ENCODE peak calls at places on chromosomes 12 and 14, in ten cellular contexts. P is ovary, R is suprapubic skin, Q is A549, S is K562, N is GM12878, F is stomach, X is esophagus muscularis mucosa, L is transverse colon, Y is HepG2. C is an unnamed sample.
A peak's percentile ranks its signal among the peaks of the same experiment; 100 is the strongest.

GRCh38 chr14:52069617-52070431 is 965 bp upstream of the NID2 start:
- DNase-seq in Q (no peak), N (no peak), F (no peak), R (no peak), L (peak; percentile 26), X (peak; percentile 92), S (no peak), Y (no peak), P (peak; percentile 59), C (peak; percentile 82)

GRCh38 chr12:53004178-53004577 is 2.1 kb upstream of the EIF4B start:
- DNase-seq in P (no peak), F (no peak), R (no peak), L (no peak), Q (no peak), S (no peak), N (no peak), Y (no peak), X (no peak), C (no peak)

GRCh38 chr12:97167598-97167997 is 260.5 kb downstream of the NEDD1 start:
- DNase-seq in P (no peak), R (no peak), N (no peak), X (no peak), Y (no peak), F (no peak), L (no peak), Q (no peak), S (no peak), C (no peak)

GRCh38 chr14:63046339-63047268 is 1.3 kb upstream of the KCNH5 start:
- DNase-seq in R (no peak), L (no peak), X (no peak), F (no peak), Q (no peak), P (no peak), S (no peak), Y (peak; percentile 17), N (no peak), C (no peak)

GRCh38 chr12:11228268-11228879 is 41.1 kb downstream of the PRB3 start:
- DNase-seq in L (peak; percentile 37), Q (peak; percentile 20), S (peak; percentile 22), P (no peak), Y (peak; percentile 56), N (peak; percentile 16), R (no peak), X (no peak), F (peak; percentile 35), C (no peak)

GRCh38 chr14:103189481-103190470 is 66.5 kb downstream of the TNFAIP2 start:
- DNase-seq in R (no peak), Y (no peak), L (no peak), X (no peak), N (no peak), F (no peak), P (no peak), Q (no peak), S (no peak), C (peak; percentile 63)

GRCh38 chr14:68789002-68789797 is 3.7 kb downstream of the ZFP36L1 start:
- DNase-seq in X (no peak), N (no peak), F (peak; percentile 88), S (peak; percentile 65), P (peak; percentile 88), R (peak; percentile 95), L (peak; percentile 91), Y (peak; percentile 75), Q (peak; percentile 45), C (peak; percentile 95)

GRCh38 chr12:16545836-16546235 is 60.1 kb downstream of the LMO3 start:
- DNase-seq in F (no peak), N (no peak), X (no peak), Y (no peak), P (no peak), R (no peak), L (no peak), S (no peak), Q (no peak), C (no peak)

GRCh38 chr14:23008836-23009235 is 1.1 kb downstream of the C14orf93 start:
- DNase-seq in Q (no peak), Y (no peak), N (no peak), P (no peak), L (no peak), S (no peak), F (no peak), R (no peak), X (no peak), C (no peak)

GRCh38 chr14:23009483-23009938 is 432 bp downstream of the C14orf93 start:
- DNase-seq in Q (no peak), L (no peak), R (no peak), F (no peak), N (no peak), Y (no peak), S (no peak), X (no peak), P (no peak), C (no peak)

GRCh38 chr14:23005451-23005850 is 4.5 kb downstream of the C14orf93 start:
- DNase-seq in P (no peak), F (no peak), S (no peak), Q (no peak), L (no peak), R (no peak), Y (no peak), N (no peak), X (no peak), C (no peak)

GRCh38 chr14:23005861-23006534 is 3.9 kb downstream of the C14orf93 start:
- DNase-seq in N (no peak), P (no peak), F (no peak), Q (no peak), Y (no peak), X (no peak), L (no peak), R (no peak), S (no peak), C (no peak)

DNA sequence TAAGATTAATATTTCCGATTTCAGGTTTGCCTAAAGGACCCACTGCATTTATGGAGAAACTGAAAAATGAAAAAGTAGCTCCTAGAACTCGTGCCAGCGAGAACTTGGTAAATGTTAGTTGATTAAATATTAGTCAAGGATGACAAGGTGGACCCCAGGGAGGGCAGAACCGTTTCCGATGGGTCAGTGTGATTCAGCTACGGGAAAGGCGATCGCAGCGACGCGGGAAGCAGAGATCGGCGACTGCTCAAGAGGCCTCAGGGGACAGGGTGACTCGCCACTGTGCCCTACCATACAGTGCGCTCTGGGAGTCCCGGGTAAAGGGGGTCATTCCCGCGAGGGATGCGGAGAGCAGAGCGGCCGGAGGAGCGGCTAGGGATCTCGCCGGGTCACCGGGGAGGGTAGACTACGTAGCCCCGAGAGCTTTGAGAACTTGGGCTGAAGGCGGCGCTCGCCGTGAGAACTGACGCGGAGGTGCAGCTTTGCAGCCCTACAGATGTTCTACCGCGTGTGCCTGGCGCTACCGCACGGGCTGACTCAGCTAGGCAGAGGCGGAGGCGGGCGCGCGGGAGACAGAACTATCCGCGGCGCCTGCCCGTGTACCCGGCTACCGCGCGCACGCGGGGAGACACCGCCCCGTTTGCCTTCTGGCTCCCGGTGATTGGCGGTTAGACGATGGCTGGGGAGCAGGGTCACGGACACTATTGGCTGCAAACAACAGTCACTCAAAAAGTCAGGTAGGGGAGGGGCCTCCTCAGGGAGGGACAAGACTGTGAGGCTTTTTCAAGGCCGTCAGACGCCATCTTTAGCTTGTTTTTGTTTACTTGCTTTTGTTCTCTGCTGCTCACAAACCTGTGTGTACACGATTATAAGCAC is 3.2 kb downstream of the C14orf93 start:
- DNase-seq in F (peak; percentile 98), P (peak; percentile 96), N (peak; percentile 96), S (peak; percentile 99), Y (peak; percentile 100), R (peak; percentile 97), X (peak; percentile 98), L (peak; percentile 97), Q (peak; percentile 97), C (peak; percentile 98)
- TF ChIP-seq CTCF in F (no peak), P (no peak), N (peak; percentile 30), S (peak; percentile 38), Y (peak; percentile 76), R (peak; percentile 9), X (no peak), L (peak; percentile 1), Q (peak; percentile 35), C (no peak)

DNA sequence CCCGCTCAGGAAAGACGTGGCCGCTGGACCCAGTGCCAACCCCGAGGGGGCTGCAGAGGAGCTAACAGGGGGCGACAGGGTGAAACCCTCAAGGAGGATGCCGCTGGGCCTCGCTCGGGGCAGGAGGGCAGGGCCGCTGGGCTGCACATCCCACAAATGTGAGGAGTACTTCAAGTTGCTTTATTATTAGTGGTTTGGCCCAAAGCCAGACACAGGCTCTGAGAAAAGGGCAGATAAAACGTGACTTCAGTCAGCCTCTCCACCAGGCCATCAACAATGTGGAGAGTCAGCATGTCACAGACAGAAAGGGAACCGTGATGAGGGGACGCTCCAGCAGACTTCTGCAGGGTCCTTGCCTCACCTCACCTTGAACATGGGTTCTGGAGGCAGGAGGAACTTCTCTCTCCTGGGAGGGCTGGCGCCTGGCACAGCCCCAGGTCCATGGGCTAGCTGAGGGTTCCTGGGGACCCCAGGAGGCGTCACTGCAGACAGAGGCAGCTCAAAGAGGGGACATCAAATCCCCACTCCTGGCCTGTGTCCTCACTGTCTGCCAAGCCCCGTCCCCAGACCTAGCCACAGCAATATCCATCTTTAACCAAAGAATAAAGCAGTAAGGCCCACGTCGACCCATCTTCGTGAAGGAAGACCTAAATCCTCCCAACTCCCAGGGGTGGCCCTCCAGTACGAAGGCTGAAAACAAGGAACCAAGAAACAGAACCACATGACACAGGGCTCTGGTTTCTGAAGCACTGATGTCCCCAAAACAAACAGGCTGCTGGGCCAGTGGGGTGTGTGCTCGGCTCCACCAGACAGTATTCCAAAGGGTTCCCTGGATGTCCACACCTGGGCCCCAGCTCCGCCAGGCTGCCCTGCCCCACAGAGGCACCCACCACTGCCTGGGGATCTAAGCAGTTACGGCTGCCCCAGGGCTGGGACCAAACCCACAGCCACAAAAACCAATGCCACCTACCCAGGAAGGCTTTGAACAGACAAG is 35.1 kb downstream of the CCDC85C start:
- DNase-seq in F (peak; percentile 40), S (peak; percentile 19), R (no peak), Q (no peak), Y (no peak), P (peak; percentile 49), X (no peak), N (no peak), L (no peak), C (peak; percentile 84)
- TF ChIP-seq EP300 in F (no peak), S (no peak), R (no peak), Q (no peak), Y (no peak), P (no peak), X (no peak), N (no peak), L (no peak), C (no peak)

DNA sequence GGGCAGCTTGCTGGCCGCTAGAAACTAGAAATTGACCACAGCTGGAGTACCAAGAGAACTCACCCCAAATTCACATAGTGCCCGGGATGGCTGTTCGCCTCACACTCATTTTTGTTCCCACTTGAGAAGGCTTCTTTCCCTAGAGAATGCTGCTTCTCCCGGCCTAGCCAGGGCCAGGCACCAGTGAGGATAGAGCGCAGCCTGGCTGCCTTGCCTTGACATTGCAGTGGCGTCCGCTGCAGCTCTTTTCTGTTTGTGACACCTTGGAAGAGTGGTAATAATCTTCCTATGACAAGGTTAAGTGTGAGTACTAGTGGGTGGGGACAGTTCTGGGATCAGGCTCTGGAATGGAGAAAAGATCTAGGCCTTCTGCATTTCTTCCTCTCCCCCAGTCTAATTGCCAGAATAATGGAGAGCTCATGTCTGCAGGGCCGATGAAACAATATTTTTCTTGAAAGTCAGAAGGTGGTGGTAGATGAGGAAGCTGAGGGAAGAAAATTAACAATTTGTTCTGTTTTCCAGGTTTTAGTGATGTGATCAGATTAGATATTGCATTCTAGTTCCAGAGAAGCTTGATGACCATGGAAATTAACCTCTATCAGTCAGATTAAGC is 3.7 kb downstream of the TMEM253 start:
- DNase-seq in F (peak; percentile 83), X (peak; percentile 95), Q (peak; percentile 69), L (peak; percentile 87), N (no peak), P (peak; percentile 77), Y (no peak), S (peak; percentile 31), R (peak; percentile 85), C (peak; percentile 91)
- TF ChIP-seq POLR2A in F (no peak), X (no peak), Q (no peak), L (no peak), N (no peak), P (no peak), Y (no peak), S (no peak), R (no peak), C (no peak)

DNA sequence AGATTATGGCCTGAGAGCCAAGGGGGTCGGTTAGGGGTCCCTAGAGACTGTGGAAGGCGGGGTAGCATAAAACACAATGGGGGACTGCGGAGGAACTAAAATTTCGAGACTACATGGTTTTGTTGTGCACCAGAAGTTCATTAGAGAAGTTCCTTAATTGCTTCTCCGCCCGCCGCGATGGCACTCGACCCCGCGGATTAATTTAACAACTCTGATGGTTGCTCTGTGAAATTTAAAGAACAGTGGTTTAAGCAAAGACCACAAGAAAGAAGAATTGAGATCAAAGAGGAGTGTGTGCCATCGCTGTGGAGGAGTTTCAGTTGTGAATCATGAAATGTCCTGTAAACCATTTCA is 1.4 kb upstream of the CCDC88C start:
- DNase-seq in N (no peak), Q (no peak), R (no peak), Y (no peak), F (peak; percentile 24), L (no peak), S (no peak), P (no peak), X (no peak), C (no peak)
- TF ChIP-seq CTCF in N (no peak), Q (no peak), R (no peak), Y (no peak), F (no peak), L (no peak), S (no peak), P (no peak), X (no peak), C (no peak)